ENCODE peak calls at places on chromosomes 11 and 22, in four cellular contexts. T, N, F and G are unnamed samples.

GRCh38 chr22:25710501-25710900 is 31.5 kb upstream of the MYO18B start:
- DNase-seq in N (no peak), F (no peak), T (no peak), G (no peak)

GRCh38 chr11:65225284-65226102 is 36.3 kb upstream of the POLA2 start:
- DNase-seq in F (no peak), N (peak), T (no peak), G (no peak)

GRCh38 chr22:44311855-44312170 is 938 bp downstream of the SHISAL1 start:
- DNase-seq in T (no peak), N (no peak), F (no peak), G (no peak)

GRCh38 chr22:38098410-38099249 is 11.9 kb downstream of the BAIAP2L2 start:
- DNase-seq in F (no peak), T (no peak), N (no peak), G (no peak)

GRCh38 chr11:59069082-59069481 is 17.0 kb upstream of the GLYATL1B start:
- DNase-seq in T (no peak), F (no peak), N (no peak), G (no peak)

GRCh38 chr11:63940786-63941185 is 2.0 kb downstream of the NAA40 start:
- DNase-seq in T (no peak), F (no peak), N (no peak), G (no peak)

GRCh38 chr22:32534252-32535215 is 59.9 kb downstream of the FBXO7 start:
- DNase-seq in N (no peak), T (peak), F (no peak), G (no peak)

GRCh38 chr11:72578051-72578450 is 96.2 kb downstream of the PDE2A start:
- DNase-seq in F (no peak), N (no peak), T (peak), G (no peak)

GRCh38 chr11:12111482-12112149 is 1.2 kb downstream of the MICAL2 start:
- DNase-seq in F (no peak), N (no peak), T (no peak), G (peak)

GRCh38 chr11:11849127-11849746 is 7.5 kb downstream of the USP47 start:
- DNase-seq in N (no peak), T (no peak), F (no peak), G (peak)

GRCh38 chr11:74196781-74197486 is 25.8 kb downstream of the PPME1 start:
- DNase-seq in T (no peak), F (no peak), N (no peak), G (no peak)

GRCh38 chr11:77175021-77175842 is 47.2 kb downstream of the MYO7A start:
- DNase-seq in T (no peak), F (no peak), N (no peak), G (peak)

GRCh38 chr22:45009881-45010531 is at the start of gene PHF21B:
- DNase-seq in T (no peak), N (no peak), F (peak), G (peak)

GRCh38 chr11:114121744-114122504 is 62.4 kb downstream of the ZBTB16 start:
- DNase-seq in F (no peak), T (no peak), N (no peak), G (no peak)

GRCh38 chr22:37647928-37648327 is 8.5 kb downstream of the SH3BP1 start:
- DNase-seq in T (no peak), F (no peak), N (no peak), G (no peak)

GRCh38 chr11:117825538-117826359 is 1.2 kb upstream of the FXYD2 start:
- DNase-seq in N (no peak), F (no peak), T (peak), G (no peak)

GRCh38 chr11:13118194-13118593 is 109.1 kb downstream of the RASSF10 start:
- DNase-seq in T (no peak), F (no peak), N (no peak), G (no peak)

GRCh38 chr11:128251140-128251539 is 336.2 kb downstream of the ETS1 start:
- DNase-seq in F (no peak), N (no peak), T (no peak), G (no peak)

GRCh38 chr22:36303874-36304273 is 50.9 kb downstream of the APOL1 start:
- DNase-seq in T (no peak), N (no peak), F (no peak), G (no peak)

GRCh38 chr22:50540352-50540751 is 5.3 kb upstream of the KLHDC7B start:
- DNase-seq in T (no peak), F (no peak), N (no peak), G (no peak)

GRCh38 chr11:44361883-44362282 is 51.9 kb upstream of the ALX4 start:
- DNase-seq in T (no peak), N (no peak), F (no peak), G (no peak)

GRCh38 chr22:18024276-18024939 is at the start of gene MICAL3:
- DNase-seq in T (no peak), F (no peak), N (peak), G (peak)

GRCh38 chr11:555500-556174 is 4.9 kb downstream of the LMNTD2 start:
- DNase-seq in F (no peak), N (no peak), T (no peak), G (peak)

GRCh38 chr11:55669376-55669775 is 7.4 kb downstream of the OR4C6 start:
- DNase-seq in T (no peak), F (no peak), N (no peak), G (no peak)